ENCODE peak calls at places on chromosome 18, in five cellular contexts. F, G, S, O and W are unnamed samples.

GRCh38 chr18:56066524-56067215 is 478.7 kb upstream of the TCF4 start:
- DNase-seq in F (no peak), G (no peak), S (no peak), O (no peak), W (no peak)

GRCh38 chr18:51391731-51392130 is 194.2 kb upstream of the MEX3C start:
- DNase-seq in F (no peak), S (peak; percentile 32), G (no peak), O (no peak), W (no peak)

GRCh38 chr18:25467226-25468065 is 115.5 kb upstream of the ZNF521 start:
- DNase-seq in S (peak; percentile 15), G (no peak), F (no peak), O (peak; percentile 52), W (no peak)

GRCh38 chr18:2979027-2979570 is 33.8 kb downstream of the LPIN2 start:
- DNase-seq in F (no peak), G (no peak), S (no peak), O (peak; percentile 19), W (no peak)

GRCh38 chr18:21489119-21489750 is 111.3 kb downstream of the ESCO1 start:
- DNase-seq in G (no peak), F (peak; percentile 89), O (peak; percentile 50), S (peak; percentile 44), W (peak; percentile 3)

GRCh38 chr18:50687491-50687890 is 127.6 kb downstream of the MAPK4 start:
- DNase-seq in G (no peak), F (no peak), O (no peak), S (no peak), W (no peak)

GRCh38 chr18:41553716-41554115 is 401.3 kb upstream of the PIK3C3 start:
- DNase-seq in F (no peak), S (no peak), O (no peak), G (no peak), W (no peak)

GRCh38 chr18:3455938-3456685 is 6.1 kb downstream of the TGIF1 start:
- DNase-seq in G (no peak), F (no peak), S (no peak), O (peak; percentile 31), W (no peak)

GRCh38 chr18:79517322-79517721 is 121.6 kb downstream of the NFATC1 start:
- DNase-seq in O (no peak), S (no peak), G (peak; percentile 31), F (no peak), W (no peak)

GRCh38 chr18:52936931-52937330 is 596.9 kb downstream of the DCC start:
- DNase-seq in O (no peak), G (no peak), S (no peak), F (no peak), W (no peak)

GRCh38 chr18:24778810-24779418 is 318.5 kb downstream of the HRH4 start:
- DNase-seq in F (no peak), G (no peak), S (no peak), O (no peak), W (no peak)

GRCh38 chr18:47605093-47605492 is 325.4 kb downstream of the SMAD2 start:
- DNase-seq in G (no peak), O (no peak), S (no peak), F (no peak), W (no peak)